ENCODE peak calls at places on chromosomes 2 and 18, in five cellular contexts. M is HCT116, D is GM12878, A is K562, F is HepG2. Q is an unnamed sample.

GRCh38 chr2:7845332-7845731 is 836.5 kb upstream of the ID2 start:
- DNase-seq in D (no peak), F (peak), M (no peak), A (no peak), Q (no peak)

GRCh38 chr2:69345434-69345833 is 41.6 kb downstream of the GFPT1 start:
- DNase-seq in M (no peak), D (no peak), A (no peak), F (peak), Q (no peak)

GRCh38 chr2:230434677-230435324 is 18.8 kb downstream of the SP100 start:
- DNase-seq in D (no peak), F (no peak), M (no peak), A (no peak), Q (no peak)

GRCh38 chr2:71545572-71546274 is 92.4 kb downstream of the DYSF start:
- DNase-seq in A (peak), M (peak), D (no peak), F (peak), Q (peak)

GRCh38 chr2:14866953-14867352 is 234.4 kb downstream of the LRATD1 start:
- DNase-seq in A (no peak), M (no peak), F (no peak), D (no peak), Q (no peak)

GRCh38 chr2:46847185-46847710 is 68.4 kb downstream of the MCFD2 start:
- DNase-seq in F (peak), D (no peak), A (no peak), M (no peak), Q (no peak)

GRCh38 chr2:104539649-104540048 is 314.3 kb upstream of the POU3F3 start:
- DNase-seq in A (no peak), M (no peak), D (no peak), F (no peak), Q (no peak)

GRCh38 chr2:191618046-191618788 is 59.7 kb upstream of the NABP1 start:
- DNase-seq in A (no peak), M (no peak), D (no peak), F (no peak), Q (no peak)

GRCh38 chr2:109258376-109258775 is 129.4 kb downstream of the SH3RF3 start:
- DNase-seq in D (no peak), M (no peak), F (no peak), A (no peak), Q (no peak)

GRCh38 chr2:182103531-182103930 is 117.9 kb downstream of the PPP1R1C start:
- DNase-seq in M (no peak), A (no peak), F (no peak), D (no peak), Q (no peak)

GRCh38 chr2:23556929-23557328 is 171.9 kb downstream of the KLHL29 start:
- DNase-seq in F (no peak), M (no peak), D (no peak), A (no peak), Q (no peak)

GRCh38 chr2:225429718-225430117 is 30.2 kb downstream of the NYAP2 start:
- DNase-seq in F (no peak), M (no peak), A (peak), D (no peak), Q (no peak)

GRCh38 chr2:138514173-138514572 is 12.6 kb downstream of the SPOPL start:
- DNase-seq in F (no peak), D (no peak), A (no peak), M (no peak), Q (no peak)

GRCh38 chr18:50849448-50849847 is 29.5 kb upstream of the ME2 start:
- DNase-seq in M (no peak), A (no peak), D (no peak), F (no peak), Q (no peak)

GRCh38 chr2:240872317-240873097 is 3.9 kb downstream of the AGXT start:
- DNase-seq in D (no peak), A (no peak), M (no peak), F (no peak), Q (no peak)

GRCh38 chr2:138421315-138421970 is 80.1 kb upstream of the SPOPL start:
- DNase-seq in M (peak), D (no peak), A (no peak), F (peak), Q (no peak)

GRCh38 chr2:7480431-7480830 is 563.2 kb downstream of the RNF144A start:
- DNase-seq in M (no peak), A (no peak), F (no peak), D (no peak), Q (no peak)

GRCh38 chr2:229610871-229611270 is 103.5 kb downstream of the DNER start:
- DNase-seq in D (no peak), F (no peak), M (no peak), A (no peak), Q (no peak)

GRCh38 chr2:9069496-9069991 is 66.1 kb upstream of the MBOAT2 start:
- DNase-seq in M (no peak), F (no peak), D (no peak), A (no peak), Q (no peak)

GRCh38 chr2:189641565-189641964 is 19.7 kb upstream of the ASNSD1 start:
- DNase-seq in F (no peak), A (peak), M (no peak), D (no peak), Q (no peak)

GRCh38 chr2:239586651-239587310 is 186.0 kb upstream of the HDAC4 start:
- DNase-seq in F (peak), M (no peak), D (no peak), A (no peak), Q (no peak)

GRCh38 chr18:79747156-79747845 is 50.4 kb upstream of the KCNG2 start:
- DNase-seq in A (no peak), F (no peak), D (no peak), M (no peak), Q (no peak)

GRCh38 chr2:172564376-172564775 is 8.5 kb downstream of the PDK1 start:
- DNase-seq in F (no peak), A (no peak), D (no peak), M (no peak), Q (no peak)

GRCh38 chr2:18265614-18266013 is 294.8 kb downstream of the RDH14 start:
- DNase-seq in D (no peak), F (no peak), A (no peak), M (no peak), Q (no peak)

GRCh38 chr2:237154894-237155851 is 69.5 kb downstream of the COPS8 start:
- DNase-seq in D (peak), F (no peak), M (no peak), A (no peak), Q (no peak)

GRCh38 chr2:143558665-143559064 is 429.4 kb downstream of the ARHGAP15 start:
- DNase-seq in F (no peak), D (no peak), A (no peak), M (no peak), Q (no peak)

GRCh38 chr2:8986327-8986976 is 17.0 kb downstream of the MBOAT2 start:
- DNase-seq in D (no peak), M (no peak), F (peak), A (peak), Q (peak)

GRCh38 chr18:22563098-22563707 is 145.5 kb upstream of the CTAGE1 start:
- DNase-seq in A (peak), F (peak), M (peak), D (peak), Q (no peak)

GRCh38 chr2:85635636-85636035 is 19.6 kb downstream of the USP39 start:
- DNase-seq in A (no peak), D (no peak), F (no peak), M (no peak), Q (no peak)

GRCh38 chr18:39051013-39051412 is 1485.4 kb upstream of the CELF4 start:
- DNase-seq in A (no peak), M (no peak), F (no peak), D (no peak), Q (no peak)

GRCh38 chr2:64133828-64134227 is 10.4 kb downstream of the PELI1 start:
- DNase-seq in D (no peak), F (no peak), M (no peak), A (peak), Q (no peak)

GRCh38 chr2:227623225-227623624 is 5.9 kb downstream of the SCYGR4 start:
- DNase-seq in M (no peak), F (no peak), D (no peak), A (no peak), Q (no peak)

GRCh38 chr18:6757966-6758365 is 28.4 kb downstream of the ARHGAP28 start:
- DNase-seq in F (no peak), M (no peak), A (no peak), D (no peak), Q (no peak)

GRCh38 chr2:39140322-39140847 is 19.5 kb upstream of the SOS1 start:
- DNase-seq in M (no peak), D (no peak), F (peak), A (no peak), Q (no peak)

GRCh38 chr2:74441690-74442482 is at the start of gene RTKN:
- DNase-seq in A (no peak), F (peak), M (peak), D (no peak), Q (no peak)

GRCh38 chr2:45006041-45006941 is 3.0 kb downstream of the SIX2 start:
- DNase-seq in D (no peak), M (no peak), F (no peak), A (no peak), Q (no peak)

GRCh38 chr2:54321062-54321461 is 65.0 kb upstream of the TSPYL6 start:
- DNase-seq in D (no peak), M (no peak), A (no peak), F (no peak), Q (no peak)

GRCh38 chr18:58403799-58404455 is 225.0 kb downstream of the ALPK2 start:
- DNase-seq in F (no peak), A (no peak), M (no peak), D (no peak), Q (no peak)

GRCh38 chr2:217941886-217942728 is 60.7 kb downstream of the TNS1 start:
- DNase-seq in M (no peak), A (no peak), F (no peak), D (no peak), Q (no peak)
- TF ChIP-seq SRF in M (no peak), A (no peak), F (no peak), D (no peak), Q (no peak)

DNA sequence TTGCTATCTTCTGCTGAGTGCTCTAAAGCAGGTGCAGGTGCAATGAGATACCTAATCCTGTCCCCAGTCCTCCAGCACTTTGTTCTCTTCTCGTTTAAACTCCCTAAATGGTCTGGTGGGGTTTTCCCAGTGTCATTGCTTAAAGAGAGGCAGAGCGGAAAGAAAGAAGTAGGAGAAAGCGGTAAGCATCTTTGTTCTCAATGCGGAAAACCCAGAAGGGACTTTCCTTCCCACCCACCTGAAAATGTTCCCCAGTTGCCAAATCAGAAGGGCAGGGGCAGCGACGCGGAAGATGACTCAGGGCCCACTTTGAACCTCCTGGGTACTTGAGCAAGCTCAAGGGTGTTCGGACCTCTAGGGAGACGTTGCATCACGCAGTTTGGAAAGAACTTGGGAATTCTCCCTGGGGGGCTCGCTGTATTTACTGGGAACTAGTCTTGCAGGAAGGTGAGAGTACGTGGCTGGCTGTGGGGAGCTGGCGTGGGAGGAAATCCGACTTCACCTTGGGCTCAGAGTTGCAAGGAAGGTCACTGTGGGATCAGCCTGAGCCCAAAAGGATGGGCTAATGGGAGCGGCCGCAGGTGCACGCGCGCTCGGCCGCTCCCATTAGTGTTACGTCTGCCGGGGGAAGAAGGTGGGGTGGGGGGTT is 587 bp upstream of the SGPP2 start:
- DNase-seq in D (peak), M (no peak), F (no peak), A (no peak), Q (no peak)
- TF ChIP-seq SRF in D (no peak), M (no peak), F (no peak), A (no peak), Q (no peak)

GRCh38 chr18:12334280-12335262 is 26.5 kb downstream of the TUBB6 start:
- DNase-seq in A (no peak), M (no peak), F (no peak), D (no peak), Q (no peak)

GRCh38 chr18:12336251-12336650 is 28.2 kb downstream of the TUBB6 start:
- DNase-seq in A (no peak), F (no peak), M (no peak), D (no peak), Q (peak)

GRCh38 chr18:12338382-12338781 is 30.3 kb downstream of the TUBB6 start:
- DNase-seq in M (no peak), D (no peak), A (no peak), F (no peak), Q (no peak)

GRCh38 chr18:12335503-12335902 is 27.5 kb downstream of the TUBB6 start:
- DNase-seq in D (no peak), A (no peak), M (no peak), F (no peak), Q (no peak)

DNA sequence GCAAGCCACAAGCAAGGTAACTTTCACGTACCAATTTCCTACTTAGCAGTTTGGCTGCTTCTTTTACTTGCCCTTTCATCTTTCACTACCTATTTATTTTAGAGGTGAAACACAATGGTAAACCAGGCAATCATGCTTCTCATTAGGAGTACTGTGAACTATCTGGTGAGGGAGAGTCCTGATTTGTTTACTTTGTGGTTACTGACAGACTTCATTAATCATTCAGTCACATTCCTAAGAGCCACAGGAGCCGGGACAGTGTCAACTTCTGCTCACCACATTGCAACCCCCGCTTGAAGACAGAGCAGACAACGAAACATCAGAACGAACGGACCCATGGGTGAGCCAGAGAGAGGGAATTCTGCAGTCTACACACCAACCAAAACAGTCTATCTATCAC is 28.8 kb downstream of the TUBB6 start:
- DNase-seq in A (peak), M (no peak), F (peak), D (no peak), Q (no peak)
- TF ChIP-seq SRF in A (no peak), M (no peak), F (no peak), D (no peak), Q (no peak)

DNA sequence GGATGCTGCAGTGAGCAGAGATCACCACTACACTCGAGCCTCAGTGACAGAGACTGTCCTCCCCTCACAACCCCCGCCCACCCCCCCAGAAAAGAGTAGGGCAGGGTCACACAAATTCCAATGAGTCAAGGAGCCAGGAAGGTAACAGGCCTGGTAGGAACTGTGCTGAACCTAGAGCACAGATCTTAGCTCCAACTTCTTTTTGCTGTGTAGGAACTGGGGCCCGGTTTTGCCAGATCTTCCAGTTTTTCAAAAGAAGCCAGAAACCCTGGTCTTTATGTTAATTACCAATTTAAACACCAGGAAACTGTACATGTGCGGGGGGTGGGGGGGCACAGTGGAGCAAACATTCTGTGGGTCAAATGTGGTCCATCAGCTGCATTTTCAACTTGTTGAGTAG is 71.0 kb downstream of the PRPF40A start:
- DNase-seq in M (no peak), F (no peak), D (no peak), A (no peak), Q (no peak)
- TF ChIP-seq SRF in M (no peak), F (no peak), D (no peak), A (no peak), Q (no peak)

DNA sequence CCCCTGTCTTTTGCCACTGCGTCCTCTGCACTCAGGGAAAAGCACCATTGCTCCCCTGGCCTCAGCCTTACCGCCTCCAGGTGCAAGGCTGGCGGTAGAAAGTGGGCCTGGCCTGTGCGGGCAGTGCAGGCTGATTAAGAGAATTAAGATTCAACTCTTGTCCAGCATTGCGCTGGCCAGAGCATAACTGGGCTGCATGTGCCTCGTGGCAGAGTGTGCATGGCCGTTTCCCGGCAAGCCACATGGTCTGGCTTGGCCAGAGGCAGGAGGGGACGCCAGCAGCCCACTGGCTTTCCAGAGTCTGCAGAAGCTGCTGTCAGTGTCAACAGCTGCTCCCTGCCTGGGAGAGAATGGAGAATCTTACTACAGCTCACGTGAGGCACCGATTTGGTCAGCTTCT is 12.3 kb downstream of the NTSR2 start:
- DNase-seq in D (no peak), F (no peak), A (no peak), M (no peak), Q (no peak)
- TF ChIP-seq SRF in D (no peak), F (no peak), A (no peak), M (no peak), Q (no peak)

GRCh38 chr2:178452870-178453269 is 1.7 kb downstream of the PJVK start:
- DNase-seq in A (no peak), D (no peak), F (no peak), M (no peak), Q (no peak)

GRCh38 chr2:178450574-178451429 is at the start of the genes PJVK and PRKRA:
- DNase-seq in D (peak), A (peak), M (peak), F (peak), Q (peak)

GRCh38 chr2:178448968-178449661 is 1.9 kb downstream of the PRKRA start:
- DNase-seq in F (no peak), A (no peak), M (no peak), D (no peak), Q (no peak)

GRCh38 chr2:178452334-178452733 is 1.2 kb downstream of the PJVK start:
- DNase-seq in M (no peak), D (no peak), A (no peak), F (no peak), Q (no peak)

DNA sequence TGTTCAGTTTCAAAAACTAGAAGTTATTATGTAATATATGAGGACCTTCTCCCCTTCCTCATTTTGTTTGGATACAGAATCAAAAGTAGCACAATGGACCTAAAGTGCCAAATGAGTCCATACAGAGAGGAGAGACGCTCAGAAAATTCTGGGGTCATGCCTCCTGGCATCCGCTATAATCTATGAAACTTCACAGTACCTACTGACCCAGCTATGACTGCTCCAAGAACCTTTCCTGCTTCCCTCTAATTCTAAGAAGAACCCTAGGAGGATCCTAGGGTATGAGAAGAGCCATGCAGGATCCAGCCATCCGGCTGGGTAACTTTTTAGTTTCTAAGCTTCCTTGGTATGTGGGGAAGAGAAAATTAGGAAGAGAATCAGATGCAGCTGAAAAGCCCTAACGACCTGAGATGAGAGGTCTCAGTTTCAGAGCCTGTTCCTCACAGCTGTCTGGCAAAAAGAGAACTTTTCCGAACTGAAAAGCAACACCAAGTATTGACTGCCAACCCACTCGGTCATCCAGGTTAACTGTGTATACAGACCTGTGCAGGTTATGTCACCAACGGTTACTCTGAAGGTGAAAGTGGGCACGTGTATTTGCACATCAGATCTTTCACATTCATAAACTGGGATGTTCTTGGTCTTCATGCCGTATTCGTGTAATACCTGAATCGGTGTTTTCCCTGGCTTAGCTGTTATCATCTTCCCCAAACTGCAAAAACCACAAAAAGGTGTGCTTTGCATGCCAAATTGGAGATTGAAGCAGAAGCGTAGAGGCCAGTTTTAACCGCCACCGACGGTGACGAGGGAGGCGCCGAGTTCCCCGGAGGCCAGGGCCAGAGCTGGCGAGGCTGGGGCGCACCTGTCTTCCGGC is 1.0 kb downstream of the PRKRA start:
- DNase-seq in D (no peak), A (peak), M (no peak), F (peak), Q (no peak)
- TF ChIP-seq SRF in D (no peak), A (no peak), M (no peak), F (no peak), Q (no peak)

GRCh38 chr2:127092951-127093516 is 13.9 kb downstream of the BIN1 start:
- DNase-seq in F (no peak), D (no peak), A (no peak), M (no peak), Q (no peak)
- TF ChIP-seq SRF in F (no peak), D (no peak), A (no peak), M (no peak), Q (no peak)

GRCh38 chr18:43393174-43393573 is 115.9 kb upstream of the SYT4 start:
- DNase-seq in M (no peak), A (no peak), F (no peak), D (no peak), Q (no peak)

GRCh38 chr18:43396266-43396665 is 119.0 kb upstream of the SYT4 start:
- DNase-seq in D (no peak), F (no peak), M (no peak), A (no peak), Q (no peak)

GRCh38 chr18:43392168-43392567 is 114.9 kb upstream of the SYT4 start:
- DNase-seq in F (no peak), D (no peak), M (no peak), A (no peak), Q (no peak)
- TF ChIP-seq SRF in F (no peak), D (no peak), M (no peak), A (no peak), Q (no peak)

Q was measured in H1.